ENCODE peak calls at places on chromosomes 3 and 15, in four cellular contexts. One of them, this sample, is unnamed.

GRCh38 chr3:142027713-142028112 is 121.6 kb downstream of the TFDP2 start:
- DNase-seq in GM23248: peak; percentile 75
- DNase-seq in GM23338: peak; percentile 49
- DNase-seq in mesendoderm: peak; percentile 42
- DNase-seq in this sample: peak; percentile 59

GRCh38 chr15:80093854-80094418 is 34.5 kb downstream of the ZFAND6 start:
- DNase-seq in GM23248: no peak
- DNase-seq in GM23338: peak; percentile 41
- DNase-seq in mesendoderm: peak; percentile 36
- DNase-seq in this sample: peak; percentile 5

GRCh38 chr15:85044251-85044853 is 62.7 kb downstream of the PDE8A start:
- DNase-seq in GM23248: peak; percentile 83
- DNase-seq in GM23338: peak; percentile 82
- DNase-seq in mesendoderm: peak; percentile 81
- DNase-seq in this sample: peak; percentile 25

GRCh38 chr3:126389112-126389791 is 5.5 kb upstream of the CFAP100 start:
- DNase-seq in GM23248: peak; percentile 90
- DNase-seq in GM23338: peak; percentile 97
- DNase-seq in mesendoderm: peak; percentile 97
- DNase-seq in this sample: no peak

GRCh38 chr15:83398591-83398990 is 48.5 kb upstream of the SH3GL3 start:
- DNase-seq in GM23248: peak; percentile 86
- DNase-seq in GM23338: no peak
- DNase-seq in mesendoderm: no peak
- DNase-seq in this sample: no peak

GRCh38 chr3:148379763-148380162 is 317.9 kb upstream of the AGTR1 start:
- DNase-seq in GM23248: peak; percentile 80
- DNase-seq in GM23338: peak; percentile 85
- DNase-seq in mesendoderm: peak; percentile 84
- DNase-seq in this sample: no peak

GRCh38 chr15:34644851-34645250 is 61.4 kb upstream of the GOLGA8B start:
- DNase-seq in GM23248: no peak
- DNase-seq in GM23338: no peak
- DNase-seq in mesendoderm: no peak
- DNase-seq in this sample: no peak

GRCh38 chr3:138593488-138594149 is 441 bp downstream of the CEP70 start:
- DNase-seq in GM23248: peak; percentile 42
- DNase-seq in GM23338: no peak
- DNase-seq in mesendoderm: peak; percentile 44
- DNase-seq in this sample: no peak

GRCh38 chr3:70120360-70120966 is 120.9 kb downstream of the SAMMSON start:
- DNase-seq in GM23248: peak; percentile 54
- DNase-seq in GM23338: peak; percentile 91
- DNase-seq in mesendoderm: peak; percentile 89
- DNase-seq in this sample: peak; percentile 66

GRCh38 chr3:51937014-51937413 is 4.7 kb downstream of the RRP9 start:
- DNase-seq in GM23248: peak; percentile 20
- DNase-seq in GM23338: no peak
- DNase-seq in mesendoderm: no peak
- DNase-seq in this sample: no peak

GRCh38 chr3:2661078-2661477 is 449.1 kb downstream of the IL5RA start:
- DNase-seq in GM23248: no peak
- DNase-seq in GM23338: no peak
- DNase-seq in mesendoderm: no peak
- DNase-seq in this sample: no peak

GRCh38 chr3:37986479-37987314 is 3.9 kb upstream of the VILL start:
- DNase-seq in GM23248: no peak
- DNase-seq in GM23338: peak; percentile 40
- DNase-seq in mesendoderm: peak; percentile 63
- DNase-seq in this sample: no peak

GRCh38 chr3:126448141-126448892 is 27.4 kb downstream of the ZXDC start:
- DNase-seq in GM23248: no peak
- DNase-seq in GM23338: no peak
- DNase-seq in mesendoderm: no peak
- DNase-seq in this sample: no peak

GRCh38 chr3:52682016-52682415 is 3.7 kb downstream of the PBRM1 start:
- DNase-seq in GM23248: peak; percentile 91
- DNase-seq in GM23338: peak; percentile 42
- DNase-seq in mesendoderm: peak; percentile 72
- DNase-seq in this sample: no peak

GRCh38 chr3:31166249-31166885 is 271.9 kb upstream of the GADL1 start:
- DNase-seq in GM23248: peak; percentile 66
- DNase-seq in GM23338: peak; percentile 14
- DNase-seq in mesendoderm: peak; percentile 42
- DNase-seq in this sample: no peak

GRCh38 chr15:93173369-93173768 is 84.4 kb upstream of the RGMA start:
- DNase-seq in GM23248: peak; percentile 61
- DNase-seq in GM23338: no peak
- DNase-seq in mesendoderm: peak; percentile 47
- DNase-seq in this sample: no peak

GRCh38 chr15:73935547-73935946 is 9.3 kb downstream of the LOXL1 start:
- DNase-seq in GM23248: peak; percentile 49
- DNase-seq in GM23338: no peak
- DNase-seq in mesendoderm: no peak
- DNase-seq in this sample: no peak

GRCh38 chr15:73937313-73937695 is 11.0 kb downstream of the LOXL1 start:
- DNase-seq in GM23248: no peak
- DNase-seq in GM23338: no peak
- DNase-seq in mesendoderm: no peak
- DNase-seq in this sample: no peak

GRCh38 chr15:73937726-73938125 is 11.5 kb downstream of the LOXL1 start:
- DNase-seq in GM23248: no peak
- DNase-seq in GM23338: no peak
- DNase-seq in mesendoderm: no peak
- DNase-seq in this sample: no peak

GRCh38 chr15:73936181-73936580 is 9.9 kb downstream of the LOXL1 start:
- DNase-seq in GM23248: no peak
- DNase-seq in GM23338: peak; percentile 31
- DNase-seq in mesendoderm: no peak
- DNase-seq in this sample: no peak

GRCh38 chr15:73936588-73937312 is 10.5 kb downstream of the LOXL1 start:
- DNase-seq in GM23248: no peak
- DNase-seq in GM23338: no peak
- DNase-seq in mesendoderm: no peak
- DNase-seq in this sample: no peak
- H3K4me2 ChIP-seq in GM23248: no peak overlapping the region
- H3K4me2 ChIP-seq in GM23338: no peak overlapping the region
- H3K4me2 ChIP-seq in mesendoderm: no peak overlapping the region
- H3K4me2 ChIP-seq in this sample: no peak overlapping the region

GRCh38 chr3:9622438-9622837 is 26.9 kb upstream of the MTMR14 start:
- DNase-seq in GM23248: no peak
- DNase-seq in GM23338: no peak
- DNase-seq in mesendoderm: no peak
- DNase-seq in this sample: no peak
- H3K27ac ChIP-seq in GM23248: no peak overlapping the region
- H3K27ac ChIP-seq in GM23338: no peak overlapping the region
- H3K27ac ChIP-seq in mesendoderm: no peak overlapping the region
- H3K27ac ChIP-seq in this sample: no peak overlapping the region

GRCh38 chr15:31782951-31783350 is 247.4 kb upstream of the CHRNA7 start:
- DNase-seq in GM23248: no peak
- DNase-seq in GM23338: peak; percentile 51
- DNase-seq in mesendoderm: peak; percentile 39
- DNase-seq in this sample: no peak
- H3K4me2 ChIP-seq in GM23248: no peak overlapping the region
- H3K4me2 ChIP-seq in GM23338: no peak overlapping the region
- H3K4me2 ChIP-seq in mesendoderm: no peak overlapping the region
- H3K4me2 ChIP-seq in this sample: no peak overlapping the region

GRCh38 chr3:156644958-156645357 is 29.4 kb upstream of the TIPARP start:
- DNase-seq in GM23248: no peak
- DNase-seq in GM23338: no peak
- DNase-seq in mesendoderm: no peak
- DNase-seq in this sample: no peak

GRCh38 chr3:156643729-156644389 is 30.5 kb upstream of the TIPARP start:
- DNase-seq in GM23248: peak; percentile 62
- DNase-seq in GM23338: peak; percentile 15
- DNase-seq in mesendoderm: no peak
- DNase-seq in this sample: no peak

GRCh38 chr3:156646958-156647357 is 27.4 kb upstream of the TIPARP start:
- DNase-seq in GM23248: no peak
- DNase-seq in GM23338: no peak
- DNase-seq in mesendoderm: no peak
- DNase-seq in this sample: no peak

GRCh38 chr3:156642750-156643728 is 31.4 kb upstream of the TIPARP start:
- DNase-seq in GM23248: peak; percentile 30
- DNase-seq in GM23338: peak; percentile 14
- DNase-seq in mesendoderm: no peak
- DNase-seq in this sample: no peak

DNA sequence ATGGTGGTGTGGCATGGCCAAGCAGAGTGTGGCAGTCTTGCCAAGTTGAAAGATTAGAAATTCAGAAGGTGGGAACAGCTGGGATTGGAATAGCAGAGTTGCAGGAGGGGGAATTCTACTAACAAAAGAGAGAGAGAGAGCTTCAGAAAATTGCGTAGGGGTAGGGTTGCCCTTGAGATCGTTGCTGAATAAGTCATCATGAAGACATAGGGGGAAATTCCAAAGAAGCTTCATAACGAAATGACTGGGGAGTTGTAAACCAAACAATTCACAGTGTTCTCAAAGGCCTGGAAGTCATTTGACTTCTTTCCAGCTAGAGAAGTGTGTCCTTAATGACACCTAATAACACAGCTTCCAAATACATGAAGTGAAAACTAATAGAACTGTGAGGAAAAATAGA is 26.3 kb upstream of the TIPARP start:
- DNase-seq in GM23248: peak; percentile 51
- DNase-seq in GM23338: no peak
- DNase-seq in mesendoderm: no peak
- DNase-seq in this sample: no peak
- H3K27ac ChIP-seq in GM23248: no peak overlapping the region
- H3K27ac ChIP-seq in GM23338: no peak overlapping the region
- H3K27ac ChIP-seq in mesendoderm: no peak overlapping the region
- H3K27ac ChIP-seq in this sample: no peak overlapping the region

GRCh38 chr3:49343163-49343562 is 3.3 kb upstream of the USP4 start:
- DNase-seq in GM23248: no peak
- DNase-seq in GM23338: no peak
- DNase-seq in mesendoderm: no peak
- DNase-seq in this sample: no peak

GRCh38 chr3:49349617-49350114 is 8.5 kb downstream of the GPX1 start:
- DNase-seq in GM23248: no peak
- DNase-seq in GM23338: no peak
- DNase-seq in mesendoderm: no peak
- DNase-seq in this sample: no peak

GRCh38 chr3:49351521-49352011 is 6.6 kb downstream of the GPX1 start:
- DNase-seq in GM23248: peak; percentile 88
- DNase-seq in GM23338: no peak
- DNase-seq in mesendoderm: peak; percentile 32
- DNase-seq in this sample: no peak

GRCh38 chr3:49341996-49342395 is 2.1 kb upstream of the USP4 start:
- DNase-seq in GM23248: no peak
- DNase-seq in GM23338: no peak
- DNase-seq in mesendoderm: no peak
- DNase-seq in this sample: no peak

DNA sequence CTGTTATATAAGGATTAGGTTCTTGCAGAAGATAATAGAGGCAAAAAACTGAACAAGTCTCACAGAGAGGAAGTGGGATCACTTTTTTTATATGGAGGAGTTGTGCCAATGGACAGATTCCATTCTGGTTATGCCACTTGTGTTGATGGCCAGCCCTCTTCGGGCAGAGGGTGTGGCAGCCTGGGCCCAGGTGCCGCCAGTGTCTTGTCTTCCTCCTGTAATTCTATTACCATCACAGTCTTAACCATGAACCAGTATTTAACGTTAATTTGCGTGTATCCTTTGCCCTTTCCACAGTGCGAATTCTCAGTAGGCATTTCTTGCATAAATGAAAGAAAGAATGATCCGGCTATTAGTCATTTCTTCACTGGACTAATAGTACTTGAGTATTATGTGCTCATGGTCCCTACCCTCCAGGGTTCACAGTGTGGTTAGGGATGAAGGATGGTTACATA is 7.0 kb upstream of the USP4 start:
- DNase-seq in GM23248: peak; percentile 82
- DNase-seq in GM23338: no peak
- DNase-seq in mesendoderm: no peak
- DNase-seq in this sample: no peak
- H3K4me2 ChIP-seq in GM23248: peak overlapping the region; percentile 13
- H3K4me2 ChIP-seq in GM23338: no peak overlapping the region
- H3K4me2 ChIP-seq in mesendoderm: no peak overlapping the region
- H3K4me2 ChIP-seq in this sample: no peak overlapping the region

GRCh38 chr15:67915374-67916050 is 75.7 kb upstream of the RNU6-1 start:
- DNase-seq in GM23248: no peak
- DNase-seq in GM23338: peak; percentile 56
- DNase-seq in mesendoderm: peak; percentile 57
- DNase-seq in this sample: no peak

GRCh38 chr15:67917037-67917436 is 77.2 kb upstream of the RNU6-1 start:
- DNase-seq in GM23248: peak; percentile 12
- DNase-seq in GM23338: no peak
- DNase-seq in mesendoderm: no peak
- DNase-seq in this sample: no peak

GRCh38 chr15:67917636-67918035 is 77.8 kb upstream of the RNU6-1 start:
- DNase-seq in GM23248: no peak
- DNase-seq in GM23338: no peak
- DNase-seq in mesendoderm: peak; percentile 59
- DNase-seq in this sample: no peak

GRCh38 chr15:67916051-67916374 is 76.2 kb upstream of the RNU6-1 start:
- DNase-seq in GM23248: no peak
- DNase-seq in GM23338: no peak
- DNase-seq in mesendoderm: no peak
- DNase-seq in this sample: no peak

DNA sequence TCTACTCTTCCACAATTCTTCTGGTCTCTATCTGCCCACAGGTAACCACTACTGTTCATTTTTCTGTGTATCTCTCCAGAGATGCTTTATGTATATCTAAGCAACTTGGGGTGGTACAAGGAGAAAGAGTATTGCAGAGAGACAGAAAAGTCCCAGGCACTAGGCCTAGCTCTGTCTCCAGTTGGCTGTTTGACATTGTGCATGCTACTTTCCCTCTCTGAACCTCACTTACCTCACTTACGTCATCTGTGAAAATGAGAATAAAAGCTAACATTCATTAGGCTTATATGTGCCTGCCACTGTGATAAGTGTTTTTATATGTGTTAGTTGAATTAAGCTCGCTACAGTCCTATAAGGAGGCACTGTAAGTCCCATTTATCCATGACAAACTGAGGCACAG is 76.7 kb upstream of the RNU6-1 start:
- DNase-seq in GM23248: no peak
- DNase-seq in GM23338: no peak
- DNase-seq in mesendoderm: no peak
- DNase-seq in this sample: no peak
- H3K27ac ChIP-seq in GM23248: no peak overlapping the region
- H3K27ac ChIP-seq in GM23338: no peak overlapping the region
- H3K27ac ChIP-seq in mesendoderm: no peak overlapping the region
- H3K27ac ChIP-seq in this sample: no peak overlapping the region

This sample was measured in DND-41.